ENCODE peak calls at places on chromosomes 7 and 10, in ten cellular contexts. F is stomach; H is PC-3; E is CD8-positive, alpha-beta memory T cell; M is A549; A is esophagus squamous epithelium; K is SJSA1; V is aorta; J is lung; U is psoas muscle. Z is an unnamed sample.

GRCh38 chr7:151252961-151253691 is 4.6 kb upstream of the SMARCD3 start:
- DNase-seq in F (no peak), U (no peak), A (no peak), J (no peak), K (no peak), E (no peak), H (no peak), M (no peak), V (no peak), Z (no peak)

GRCh38 chr10:133391761-133392518 is 2.0 kb upstream of the MTG1 start:
- DNase-seq in E (no peak), J (no peak), H (no peak), K (no peak), V (peak; percentile 62), M (no peak), F (peak; percentile 19), A (no peak), U (no peak), Z (no peak)

GRCh38 chr7:133484135-133484534 is 231.3 kb downstream of the EXOC4 start:
- DNase-seq in F (no peak), V (no peak), K (no peak), M (no peak), U (no peak), H (no peak), E (peak; percentile 26), J (no peak), A (no peak), Z (no peak)

GRCh38 chr10:101780818-101781654 is 2.2 kb downstream of the NPM3 start:
- DNase-seq in F (peak; percentile 70), V (peak; percentile 87), J (peak; percentile 61), A (no peak), H (peak; percentile 60), M (peak; percentile 95), K (peak; percentile 57), E (peak; percentile 58), U (peak; percentile 59), Z (peak; percentile 54)

GRCh38 chr7:64882341-64883112 is 20.5 kb upstream of the ZNF273 start:
- DNase-seq in V (peak; percentile 93), H (no peak), U (peak; percentile 80), E (no peak), F (peak; percentile 25), M (no peak), J (peak; percentile 53), K (no peak), A (no peak), Z (no peak)

GRCh38 chr7:604038-604883 is 84.6 kb upstream of the PDGFA start:
- DNase-seq in U (peak; percentile 80), E (peak; percentile 87), K (peak; percentile 20), J (peak; percentile 77), A (peak; percentile 54), F (peak; percentile 68), H (no peak), V (peak; percentile 96), M (no peak), Z (peak; percentile 79)

GRCh38 chr10:120891367-120891766 is 40.2 kb downstream of the WDR11 start:
- DNase-seq in U (no peak), V (no peak), K (no peak), J (no peak), M (no peak), E (no peak), A (no peak), F (no peak), H (no peak), Z (no peak)

GRCh38 chr10:88971668-88972067 is 18.9 kb upstream of the FAS start:
- DNase-seq in M (no peak), E (no peak), J (no peak), H (no peak), K (no peak), F (no peak), V (no peak), A (no peak), U (no peak), Z (no peak)

GRCh38 chr10:121317374-121317773 is 280.9 kb downstream of the FGFR2 start:
- DNase-seq in U (no peak), E (no peak), K (no peak), M (no peak), J (no peak), F (no peak), V (no peak), H (no peak), A (no peak), Z (no peak)

DNA sequence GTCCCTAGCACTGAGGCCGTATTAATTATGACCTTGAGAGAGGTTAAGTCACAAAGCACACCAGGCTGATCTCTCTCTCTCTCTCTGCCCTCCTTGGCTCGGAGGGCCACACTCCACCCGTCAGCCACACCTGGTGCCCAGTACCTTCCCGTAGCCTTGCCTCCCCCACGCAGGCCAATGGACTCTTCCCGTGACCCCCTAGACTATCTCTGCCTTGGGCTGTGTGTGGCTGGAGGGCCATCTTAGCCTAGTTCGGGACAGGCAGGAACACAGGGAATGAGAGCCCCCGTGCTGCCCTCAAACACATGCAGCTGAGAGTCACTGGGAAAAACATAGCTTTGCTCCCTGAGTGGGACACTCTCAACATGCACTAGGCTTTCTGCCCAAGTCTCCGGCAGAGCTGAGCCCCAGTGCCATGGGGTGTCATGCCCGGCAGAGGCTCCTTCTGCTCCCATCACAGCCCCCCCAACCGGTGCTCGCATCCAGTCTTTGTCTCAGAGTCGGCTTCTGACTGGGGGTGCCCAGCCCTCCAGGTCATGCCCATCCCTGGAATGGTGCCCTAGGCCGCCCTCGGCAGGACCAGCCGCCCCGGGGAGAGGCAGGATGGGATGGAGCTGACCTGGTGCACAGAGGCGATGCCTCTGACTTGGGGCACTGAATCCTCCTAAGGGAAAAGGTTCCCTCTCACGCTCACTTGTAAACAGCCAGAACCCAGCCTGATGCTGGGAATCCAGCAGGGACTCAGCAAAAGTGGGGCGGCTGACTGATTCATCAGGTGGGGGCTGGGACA is 63.0 kb downstream of the TCERG1L start:
- DNase-seq in A (no peak), M (no peak), V (peak; percentile 67), H (no peak), E (no peak), U (no peak), F (no peak), K (no peak), J (no peak), Z (no peak)
- H3K9me3 ChIP-seq in A (no peaks in the 10 kb centered on the region), M (no peaks in the 10 kb centered on the region), V (no peaks in the 10 kb centered on the region), H (no peaks in the 10 kb centered on the region), E (no peaks in the 10 kb centered on the region), U (no peaks in the 10 kb centered on the region), F (no peaks in the 10 kb centered on the region), K (peaks cover 14% of the 10 kb centered on the region), J (no peaks in the 10 kb centered on the region), Z (peaks cover 3% of the 10 kb centered on the region)

DNA sequence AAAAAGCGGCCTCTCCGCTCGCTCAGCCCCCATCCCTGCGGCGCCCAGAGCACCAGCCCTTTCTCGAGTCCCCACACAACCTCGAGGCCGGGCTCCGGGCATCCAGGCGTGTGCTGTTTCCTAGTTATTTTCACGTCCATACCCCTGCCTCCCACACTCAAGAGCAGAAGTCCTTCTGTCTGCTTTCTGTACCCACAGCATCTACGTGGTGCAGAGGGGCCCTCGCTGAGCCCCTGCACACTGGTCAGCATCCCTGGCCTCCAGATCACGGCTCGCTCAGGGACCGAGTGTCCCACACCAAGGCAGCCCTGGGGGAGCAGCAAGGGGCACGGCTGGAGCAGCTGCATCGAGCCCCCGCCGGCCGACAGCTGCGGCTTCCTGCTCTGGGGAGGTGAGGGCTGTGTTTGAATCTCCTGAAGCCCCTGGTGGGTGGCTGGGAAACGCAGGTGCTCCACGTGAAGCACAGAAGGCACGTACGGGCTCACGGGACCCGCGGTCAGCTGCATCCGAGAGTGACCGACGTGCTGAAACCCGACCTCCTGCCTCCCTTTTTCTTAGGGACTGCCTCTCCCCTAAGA is 333.1 kb downstream of the DNAJB6 start:
- DNase-seq in H (no peak), K (no peak), M (no peak), A (no peak), F (no peak), E (no peak), J (no peak), V (no peak), U (no peak), Z (no peak)
- H3K9me3 ChIP-seq in H (no peaks in the 10 kb centered on the region), K (peaks cover 7% of the 10 kb centered on the region), M (no peaks in the 10 kb centered on the region), A (no peaks in the 10 kb centered on the region), F (no peaks in the 10 kb centered on the region), E (no peaks in the 10 kb centered on the region), J (no peaks in the 10 kb centered on the region), V (no peaks in the 10 kb centered on the region), U (no peaks in the 10 kb centered on the region), Z (no peaks in the 10 kb centered on the region)

GRCh38 chr10:9636206-9636605 is 1381.5 kb upstream of the CELF2 start:
- DNase-seq in V (no peak), U (no peak), H (no peak), E (no peak), J (no peak), A (no peak), K (no peak), F (no peak), M (no peak), Z (no peak)
- H3K9me3 ChIP-seq in V (no peaks in the 10 kb centered on the region), U (no peaks in the 10 kb centered on the region), H (no peaks in the 10 kb centered on the region), E (no peaks in the 10 kb centered on the region), J (no peaks in the 10 kb centered on the region), A (no peaks in the 10 kb centered on the region), K (no peaks in the 10 kb centered on the region), F (no peaks in the 10 kb centered on the region), M (peaks cover 3% of the 10 kb centered on the region), Z (no peaks in the 10 kb centered on the region)

GRCh38 chr10:42574336-42574735 is 64.0 kb downstream of the ZNF33B start:
- DNase-seq in J (no peak), E (no peak), V (no peak), M (no peak), H (no peak), K (no peak), A (no peak), U (no peak), F (no peak), Z (no peak)

GRCh38 chr10:42578019-42578418 is 60.4 kb downstream of the ZNF33B start:
- DNase-seq in U (no peak), A (no peak), E (no peak), V (no peak), M (no peak), K (no peak), H (no peak), F (no peak), J (no peak), Z (no peak)

GRCh38 chr10:42576338-42576737 is 62.0 kb downstream of the ZNF33B start:
- DNase-seq in E (no peak), M (no peak), K (no peak), A (no peak), J (peak; percentile 5), H (no peak), V (no peak), U (no peak), F (no peak), Z (no peak)
- H3K9me3 ChIP-seq in E (no peaks in the 10 kb centered on the region), M (peaks cover 10% of the 10 kb centered on the region), K (no peaks in the 10 kb centered on the region), A (no peaks in the 10 kb centered on the region), J (no peaks in the 10 kb centered on the region), H (peaks cover 3% of the 10 kb centered on the region), V (no peaks in the 10 kb centered on the region), U (no peaks in the 10 kb centered on the region), F (no peaks in the 10 kb centered on the region), Z (no peaks in the 10 kb centered on the region)

DNA sequence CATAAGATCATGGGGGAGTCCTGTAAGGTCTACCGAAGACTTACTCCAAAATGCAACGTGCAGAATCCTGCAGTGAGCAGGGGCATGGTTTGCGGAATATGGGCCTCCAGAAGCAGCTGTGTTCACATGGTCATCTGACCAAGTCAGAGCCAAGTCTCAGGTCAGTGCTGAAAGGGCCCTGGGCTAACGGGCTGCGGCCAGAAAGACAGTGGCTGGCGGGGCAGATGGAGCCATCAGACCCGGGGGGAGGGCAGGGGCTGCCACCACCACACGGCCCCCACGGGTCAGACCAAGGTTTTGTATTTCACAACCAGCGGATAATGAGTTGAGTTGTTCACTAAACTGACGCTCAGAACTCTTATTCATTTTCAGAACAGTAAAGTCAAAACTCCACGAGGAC is 522.3 kb downstream of the PTPRN2 start:
- DNase-seq in U (no peak), A (no peak), K (no peak), J (no peak), E (no peak), H (no peak), M (no peak), V (peak; percentile 23), F (no peak), Z (no peak)
- H3K9me3 ChIP-seq in U (no peaks in the 10 kb centered on the region), A (no peaks in the 10 kb centered on the region), K (peaks cover 19% of the 10 kb centered on the region), J (no peaks in the 10 kb centered on the region), E (no peaks in the 10 kb centered on the region), H (no peaks in the 10 kb centered on the region), M (peaks cover 10% of the 10 kb centered on the region), V (no peaks in the 10 kb centered on the region), F (peaks cover 11% of the 10 kb centered on the region), Z (no peaks in the 10 kb centered on the region)

GRCh38 chr10:27440478-27440877 is 63.6 kb upstream of the RAB18 start:
- DNase-seq in E (no peak), A (no peak), F (peak; percentile 54), H (no peak), U (no peak), K (no peak), V (no peak), M (no peak), J (no peak), Z (no peak)
- H3K9me3 ChIP-seq in E (no peaks in the 10 kb centered on the region), A (no peaks in the 10 kb centered on the region), F (no peaks in the 10 kb centered on the region), H (no peaks in the 10 kb centered on the region), U (no peaks in the 10 kb centered on the region), K (no peaks in the 10 kb centered on the region), V (no peaks in the 10 kb centered on the region), M (no peaks in the 10 kb centered on the region), J (no peaks in the 10 kb centered on the region), Z (no peaks in the 10 kb centered on the region)

Z was measured in T-helper 17 cell.